ENCODE peak calls at places on chromosomes 4 and X, in five cellular contexts. I, X, S, U and C are unnamed samples.
A peak's percentile ranks its signal among the peaks of the same experiment; 100 is the strongest.

GRCh38 chr4:118086334-118086733 is 52.0 kb downstream of the NDST3 start:
- DNase-seq in I (no peak), X (no peak), S (no peak), U (peak; percentile 5), C (peak; percentile 20)

GRCh38 chr4:77104405-77105292 is 28.9 kb upstream of the CCNI start:
- DNase-seq in I (no peak), X (no peak), S (peak; percentile 73), U (peak; percentile 28), C (no peak)

GRCh38 chr4:120318447-120318846 is 251.8 kb upstream of the MAD2L1 start:
- DNase-seq in I (no peak), X (peak; percentile 15), S (no peak), U (no peak), C (no peak)

GRCh38 chrX:110089656-110090404 is 86.9 kb downstream of the TMEM164 start:
- DNase-seq in I (no peak), X (no peak), S (no peak), U (no peak), C (no peak)

GRCh38 chr4:78410651-78411050 is 140.9 kb upstream of the ANXA3 start:
- DNase-seq in I (no peak), X (no peak), S (no peak), U (no peak), C (peak; percentile 11)

GRCh38 chr4:87036713-87037112 is 101.9 kb downstream of the AFF1 start:
- DNase-seq in I (no peak), X (no peak), S (no peak), U (no peak), C (no peak)

GRCh38 chr4:149371021-149371420 is 444.6 kb downstream of the IQCM start:
- DNase-seq in I (peak; percentile 34), X (peak; percentile 72), S (peak; percentile 10), U (no peak), C (peak; percentile 11)

GRCh38 chr4:101961144-101961543 is 170.6 kb downstream of the BANK1 start:
- DNase-seq in I (no peak), X (peak; percentile 14), S (no peak), U (no peak), C (no peak)

GRCh38 chr4:186347743-186348142 is 81.8 kb downstream of the F11 start:
- DNase-seq in I (no peak), X (peak; percentile 20), S (no peak), U (no peak), C (no peak)

GRCh38 chr4:124641715-124642380 is 70.7 kb downstream of the ANKRD50 start:
- DNase-seq in I (no peak), X (no peak), S (no peak), U (no peak), C (peak; percentile 29)

GRCh38 chr4:174928575-174929253 is 10.6 kb downstream of the ADAM29 start:
- DNase-seq in I (no peak), X (no peak), S (no peak), U (no peak), C (no peak)

GRCh38 chr4:80781436-80781835 is 249.1 kb upstream of the BMP3 start:
- DNase-seq in I (no peak), X (no peak), S (no peak), U (no peak), C (no peak)

GRCh38 chr4:138870739-138871633 is 144.6 kb upstream of the NOCT start:
- DNase-seq in I (peak; percentile 76), X (peak; percentile 81), S (peak; percentile 62), U (peak; percentile 56), C (no peak)

GRCh38 chr4:39522068-39522467 is 5.2 kb downstream of the UGDH start:
- DNase-seq in I (no peak), X (no peak), S (no peak), U (no peak), C (no peak)
- H3K4me3 ChIP-seq in I (no peak overlapping the region), X (no peak overlapping the region), S (no peak overlapping the region), U (no peak overlapping the region), C (no peak overlapping the region)

GRCh38 chr4:7253806-7254205 is 61.5 kb downstream of the SORCS2 start:
- DNase-seq in I (no peak), X (no peak), S (no peak), U (no peak), C (no peak)

GRCh38 chr4:7254736-7255487 is 62.6 kb downstream of the SORCS2 start:
- DNase-seq in I (peak; percentile 41), X (no peak), S (no peak), U (no peak), C (no peak)

GRCh38 chr4:7255488-7255881 is 63.1 kb downstream of the SORCS2 start:
- DNase-seq in I (peak; percentile 95), X (no peak), S (no peak), U (no peak), C (no peak)

GRCh38 chr4:7256989-7257810 is 64.9 kb downstream of the SORCS2 start:
- DNase-seq in I (peak; percentile 58), X (no peak), S (peak; percentile 27), U (no peak), C (no peak)

DNA sequence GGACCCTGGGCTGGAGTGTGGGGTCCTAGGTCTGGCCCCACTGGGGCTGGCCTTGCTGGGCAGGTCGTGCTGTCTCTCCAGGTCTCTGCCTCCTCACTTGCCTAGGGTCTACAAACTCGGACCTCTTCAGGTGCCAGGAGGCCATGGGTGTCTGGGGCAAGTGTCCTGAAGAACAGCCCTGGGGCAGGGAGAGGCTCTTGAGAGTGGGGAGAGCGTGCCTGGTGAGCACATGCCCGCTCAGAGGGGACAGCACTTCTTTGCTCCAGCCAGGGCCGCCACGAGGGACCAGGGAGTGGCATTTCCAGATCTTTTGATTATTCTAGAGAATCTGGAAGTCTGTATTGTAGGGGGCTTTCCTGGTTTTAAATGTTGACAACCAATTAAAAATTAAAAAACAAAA is 63.7 kb downstream of the SORCS2 start:
- DNase-seq in I (no peak), X (no peak), S (no peak), U (no peak), C (no peak)
- TF ChIP-seq CTCF in I (no peak), X (no peak), S (no peak), U (no peak), C (no peak)

DNA sequence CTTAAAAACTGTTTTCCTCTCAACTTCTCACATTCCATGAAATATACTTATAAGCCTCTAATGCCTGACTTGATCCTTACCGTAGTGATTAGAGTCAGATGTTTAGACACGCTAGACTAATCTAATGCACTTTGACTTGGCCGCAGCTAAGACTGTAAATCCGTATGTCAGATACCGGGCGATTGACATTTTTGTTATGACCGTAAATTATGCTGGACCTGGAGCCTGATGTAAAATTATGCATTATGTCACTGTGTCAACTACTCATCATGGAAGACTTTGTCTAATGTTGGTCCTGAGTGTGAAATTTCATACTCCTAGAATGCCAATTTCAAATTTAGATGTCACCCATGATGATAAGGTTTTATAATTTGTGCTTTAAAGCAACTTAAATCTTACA is 123.6 kb upstream of the LIMCH1 start:
- DNase-seq in I (no peak), X (no peak), S (no peak), U (no peak), C (no peak)
- H3K4me3 ChIP-seq in I (no peak overlapping the region), X (no peak overlapping the region), S (no peak overlapping the region), U (no peak overlapping the region), C (no peak overlapping the region)

DNA sequence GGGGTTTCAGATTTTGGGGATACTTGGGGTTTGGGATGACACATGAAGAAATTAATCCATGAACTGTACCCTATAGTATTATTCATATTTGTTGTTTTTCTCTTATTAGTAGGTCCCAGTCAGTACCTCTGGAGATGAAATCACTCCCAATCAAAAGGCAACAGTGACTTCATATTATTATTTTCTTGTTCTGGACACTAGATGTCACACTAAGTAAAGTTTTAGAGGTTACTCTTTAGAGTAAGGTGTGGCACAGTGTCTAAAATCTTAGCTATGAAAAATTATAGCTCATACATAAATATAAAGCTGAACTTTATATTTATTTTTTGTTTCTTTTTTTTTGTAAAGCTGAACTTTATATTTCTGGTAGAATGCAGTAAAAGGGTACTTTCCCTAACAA is 35.1 kb downstream of the FAM114A1 start:
- DNase-seq in I (no peak), X (peak; percentile 21), S (no peak), U (no peak), C (no peak)
- TF ChIP-seq CTCF in I (peak; percentile 12), X (peak; percentile 63), S (peak; percentile 44), U (peak; percentile 30), C (no peak)

GRCh38 chr4:20463176-20463430 is 211.4 kb downstream of the SLIT2 start:
- DNase-seq in I (no peak), X (no peak), S (no peak), U (no peak), C (no peak)

GRCh38 chr4:20462426-20463175 is 210.9 kb downstream of the SLIT2 start:
- DNase-seq in I (no peak), X (no peak), S (no peak), U (no peak), C (no peak)

DNA sequence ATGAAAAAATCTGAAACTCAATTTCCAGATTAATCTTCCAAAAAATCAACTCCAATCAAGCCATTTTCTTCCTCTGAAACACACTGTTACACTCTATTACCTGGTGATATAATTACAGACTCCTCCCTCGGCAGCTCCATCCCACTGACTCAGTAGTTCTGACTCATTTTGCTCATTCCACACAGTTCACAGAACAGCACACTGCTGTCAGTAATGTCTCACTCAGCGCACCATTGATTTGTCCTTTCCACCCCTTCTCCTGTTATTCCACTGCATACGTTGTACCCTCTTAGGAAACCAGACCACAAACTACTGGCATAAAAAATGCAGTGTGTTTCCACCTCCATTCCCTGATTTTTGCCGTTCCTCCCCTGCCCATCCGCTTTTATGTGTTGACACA is 212.7 kb downstream of the SLIT2 start:
- DNase-seq in I (no peak), X (no peak), S (no peak), U (no peak), C (no peak)
- H3K4me3 ChIP-seq in I (no peak overlapping the region), X (no peak overlapping the region), S (no peak overlapping the region), U (no peak overlapping the region), C (no peak overlapping the region)

DNA sequence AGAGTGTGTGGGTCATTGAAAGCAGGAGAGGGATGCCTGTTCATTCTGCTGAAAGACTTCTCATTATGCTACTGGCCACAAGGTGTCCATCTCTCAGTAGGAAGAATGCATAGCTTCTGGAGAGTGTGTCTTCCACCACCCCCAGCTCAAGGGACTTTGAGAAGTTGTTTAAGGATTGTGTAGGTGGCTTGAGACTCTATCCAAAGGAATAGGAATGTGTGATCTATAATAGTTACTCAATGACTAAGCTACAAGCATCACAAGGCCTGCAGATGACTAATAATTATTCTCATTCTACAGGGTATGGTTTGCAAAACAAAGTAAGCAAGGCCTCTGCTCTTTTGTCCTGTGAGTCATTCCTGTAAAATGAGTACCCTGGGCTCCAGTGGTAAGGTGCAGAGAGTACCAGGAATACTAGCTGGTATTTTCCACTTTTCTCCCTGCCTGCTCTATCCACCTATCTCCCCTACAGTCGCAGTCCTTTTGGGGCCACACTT is 279.8 kb upstream of the BOD1L1 start:
- DNase-seq in I (no peak), X (no peak), S (no peak), U (no peak), C (peak; percentile 95)
- TF ChIP-seq CTCF in I (peak; percentile 34), X (peak; percentile 13), S (no peak), U (no peak), C (peak; percentile 45)

DNA sequence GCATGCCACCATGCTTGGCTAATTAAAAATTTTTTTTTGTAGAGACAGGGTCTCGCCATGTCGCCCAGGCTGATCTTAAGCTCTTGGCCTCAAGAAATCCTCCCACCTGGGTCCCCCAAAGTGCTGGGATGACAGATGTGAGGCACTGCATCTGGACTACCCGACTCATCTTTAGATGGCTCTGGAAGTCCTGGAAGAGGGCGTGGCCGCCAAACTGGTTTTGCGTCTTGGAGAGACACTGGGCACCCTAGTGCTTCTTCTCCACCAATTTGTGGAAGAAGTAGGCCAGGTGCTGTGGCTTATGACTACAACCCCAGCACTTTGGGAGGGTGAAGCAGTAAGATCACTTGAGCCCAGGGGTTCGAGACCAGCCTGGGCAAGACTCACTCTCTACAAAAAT is 47.6 kb downstream of the HOPX start:
- DNase-seq in I (no peak), X (no peak), S (no peak), U (no peak), C (no peak)
- H3K4me3 ChIP-seq in I (no peak overlapping the region), X (no peak overlapping the region), S (no peak overlapping the region), U (no peak overlapping the region), C (no peak overlapping the region)